ENCODE peak calls at places on chromosomes 13 and 19, in four cellular contexts. One of them, this sample, is unnamed.

GRCh38 chr13:92967923-92968322 is 258.7 kb upstream of the GPC6 start:
- DNase-seq in H1: no peak
- DNase-seq in mesendoderm: peak; percentile 8
- DNase-seq in H9: no peak
- DNase-seq in this sample: peak; percentile 16

GRCh38 chr19:35174226-35174625 is 19.7 kb downstream of the FXYD5 start:
- DNase-seq in mesendoderm: no peak
- DNase-seq in H9: no peak
- DNase-seq in H1: no peak
- DNase-seq in this sample: no peak

GRCh38 chr13:66933994-66934393 is 296.1 kb downstream of the PCDH9 start:
- DNase-seq in H1: no peak
- DNase-seq in mesendoderm: no peak
- DNase-seq in H9: no peak
- DNase-seq in this sample: peak; percentile 90

GRCh38 chr13:46321494-46322225 is 65.4 kb downstream of the RUBCNL start:
- DNase-seq in H1: peak; percentile 9
- DNase-seq in H9: peak; percentile 55
- DNase-seq in mesendoderm: peak; percentile 73
- DNase-seq in this sample: peak; percentile 44

GRCh38 chr13:111912991-111913781 is 153.8 kb upstream of the SOX1 start:
- DNase-seq in mesendoderm: no peak
- DNase-seq in H9: peak; percentile 22
- DNase-seq in H1: no peak
- DNase-seq in this sample: no peak

GRCh38 chr13:109647046-109647445 is 139.3 kb downstream of the IRS2 start:
- DNase-seq in H9: no peak
- DNase-seq in H1: no peak
- DNase-seq in mesendoderm: no peak
- DNase-seq in this sample: no peak

GRCh38 chr13:98565726-98566577 is 11.0 kb downstream of the STK24 start:
- DNase-seq in mesendoderm: no peak
- DNase-seq in H9: no peak
- DNase-seq in H1: no peak
- DNase-seq in this sample: no peak

GRCh38 chr19:31166206-31166605 is 183.0 kb downstream of the TSHZ3 start:
- DNase-seq in H1: no peak
- DNase-seq in mesendoderm: no peak
- DNase-seq in H9: peak; percentile 4
- DNase-seq in this sample: no peak

GRCh38 chr13:67278230-67278629 is 48.1 kb upstream of the PCDH9 start:
- DNase-seq in mesendoderm: no peak
- DNase-seq in H1: no peak
- DNase-seq in H9: no peak
- DNase-seq in this sample: peak; percentile 85

GRCh38 chr13:72638059-72638815 is 89.2 kb downstream of the MZT1 start:
- DNase-seq in H1: peak; percentile 71
- DNase-seq in mesendoderm: peak; percentile 48
- DNase-seq in H9: peak; percentile 48
- DNase-seq in this sample: no peak

GRCh38 chr19:6479836-6480398 is 1.7 kb downstream of the DENND1C start:
- DNase-seq in H9: no peak
- DNase-seq in H1: no peak
- DNase-seq in mesendoderm: no peak
- DNase-seq in this sample: no peak

GRCh38 chr19:49782515-49782914 is 15.7 kb downstream of the AP2A1 start:
- DNase-seq in H9: no peak
- DNase-seq in mesendoderm: no peak
- DNase-seq in H1: no peak
- DNase-seq in this sample: no peak

GRCh38 chr19:18594824-18595373 is 6.3 kb downstream of the REX1BD start:
- DNase-seq in mesendoderm: no peak
- DNase-seq in H9: no peak
- DNase-seq in H1: no peak
- DNase-seq in this sample: no peak
- H3K27me3 ChIP-seq in mesendoderm: no peaks in the 10 kb centered on the region
- H3K27me3 ChIP-seq in H9: no peaks in the 10 kb centered on the region
- H3K27me3 ChIP-seq in H1: no peaks in the 10 kb centered on the region
- H3K27me3 ChIP-seq in this sample: no peaks in the 10 kb centered on the region

GRCh38 chr19:54128796-54129616 is 8.6 kb upstream of the CNOT3 start:
- DNase-seq in mesendoderm: no peak
- DNase-seq in H1: no peak
- DNase-seq in H9: no peak
- DNase-seq in this sample: no peak

GRCh38 chr19:54133312-54133956 is 4.1 kb upstream of the CNOT3 start:
- DNase-seq in H9: peak; percentile 92
- DNase-seq in mesendoderm: peak; percentile 92
- DNase-seq in H1: peak; percentile 78
- DNase-seq in this sample: no peak

GRCh38 chr19:54128441-54128725 is 9.2 kb upstream of the CNOT3 start:
- DNase-seq in mesendoderm: no peak
- DNase-seq in H1: no peak
- DNase-seq in H9: no peak
- DNase-seq in this sample: no peak

GRCh38 chr19:54127688-54128440 is 9.7 kb upstream of the CNOT3 start:
- DNase-seq in H1: no peak
- DNase-seq in H9: no peak
- DNase-seq in mesendoderm: no peak
- DNase-seq in this sample: no peak

GRCh38 chr19:54129617-54129996 is 8.0 kb upstream of the CNOT3 start:
- DNase-seq in mesendoderm: no peak
- DNase-seq in H1: no peak
- DNase-seq in H9: no peak
- DNase-seq in this sample: no peak
- H4K5ac ChIP-seq in mesendoderm: no peak overlapping the region
- H4K5ac ChIP-seq in H1: no peak overlapping the region
- H4K5ac ChIP-seq in H9: no peak overlapping the region
- H4K5ac ChIP-seq in this sample: no peak overlapping the region

DNA sequence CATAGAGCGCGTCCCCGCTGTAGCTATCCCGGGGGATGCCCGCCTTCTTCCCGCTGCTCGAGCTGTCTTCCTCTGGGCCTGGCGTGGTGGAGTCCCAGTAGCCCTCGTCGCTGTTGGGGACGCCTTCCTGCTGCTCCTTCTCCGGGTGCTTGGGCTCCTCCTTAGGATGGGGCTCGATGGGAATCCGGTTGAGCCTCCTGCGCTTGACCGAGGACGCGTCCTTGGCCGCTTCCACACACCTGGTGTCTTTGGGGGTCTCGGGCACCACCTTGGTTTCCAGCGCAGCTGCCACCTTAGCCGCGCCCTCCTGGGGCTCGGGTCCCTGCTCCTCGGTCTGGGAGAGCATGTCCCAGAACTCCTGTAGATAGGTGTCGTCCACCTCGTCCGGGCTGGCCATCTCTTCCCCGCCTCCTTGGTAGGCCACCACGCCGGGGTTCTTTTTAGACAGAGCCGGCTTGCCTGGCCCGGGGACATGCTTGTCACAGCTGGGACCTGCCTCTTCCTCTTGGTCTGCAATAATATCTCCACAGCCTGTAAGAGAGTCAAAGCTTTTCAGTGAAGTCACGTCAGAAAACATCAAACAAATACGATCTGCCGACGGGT is 2.0 kb downstream of the AMER2 start:
- DNase-seq in H9: no peak
- DNase-seq in mesendoderm: peak; percentile 28
- DNase-seq in H1: no peak
- DNase-seq in this sample: no peak
- H3K23ac ChIP-seq in H9: no peak overlapping the region
- H3K23ac ChIP-seq in mesendoderm: no peak overlapping the region
- H3K23ac ChIP-seq in H1: no peak overlapping the region
- H3K23ac ChIP-seq in this sample: no peak overlapping the region

GRCh38 chr19:10517361-10517759 is at the start of gene S1PR5:
- DNase-seq in mesendoderm: peak; percentile 58
- DNase-seq in H1: no peak
- DNase-seq in H9: peak; percentile 75
- DNase-seq in this sample: no peak
- H3K27me3 ChIP-seq in mesendoderm: no peaks in the 10 kb centered on the region
- H3K27me3 ChIP-seq in H1: peaks cover 43% of the 10 kb centered on the region
- H3K27me3 ChIP-seq in H9: peaks cover 7% of the 10 kb centered on the region
- H3K27me3 ChIP-seq in this sample: peaks cover 55% of the 10 kb centered on the region

GRCh38 chr13:56909896-56910600 is 230.7 kb upstream of the PRR20A start:
- DNase-seq in H1: no peak
- DNase-seq in H9: no peak
- DNase-seq in mesendoderm: no peak
- DNase-seq in this sample: no peak
- H4K5ac ChIP-seq in H1: no peak overlapping the region
- H4K5ac ChIP-seq in H9: no peak overlapping the region
- H4K5ac ChIP-seq in mesendoderm: no peak overlapping the region
- H4K5ac ChIP-seq in this sample: no peak overlapping the region

DNA sequence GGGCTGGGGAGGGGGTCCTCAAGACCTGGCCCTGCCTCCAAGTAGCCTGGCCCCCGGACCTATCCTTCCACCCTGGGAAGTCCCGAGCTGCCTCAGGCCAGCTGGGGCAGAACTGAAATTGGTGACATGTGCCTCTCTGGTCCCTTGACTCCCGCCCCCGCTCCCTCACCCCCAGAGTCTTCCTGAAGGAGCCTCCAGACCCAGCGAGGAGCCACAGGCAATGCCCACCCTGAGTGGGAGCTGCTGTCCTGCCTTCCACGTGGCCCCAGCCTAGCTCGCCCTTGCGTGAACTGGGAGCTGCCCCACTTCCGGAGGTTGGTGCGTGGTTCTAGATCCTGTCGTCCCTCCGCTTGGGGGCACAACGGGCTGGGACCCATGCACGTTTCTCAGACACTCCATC is 34.6 kb downstream of the CEBPA start:
- DNase-seq in mesendoderm: no peak
- DNase-seq in H9: no peak
- DNase-seq in H1: no peak
- DNase-seq in this sample: no peak
- H3K23ac ChIP-seq in mesendoderm: no peak overlapping the region
- H3K23ac ChIP-seq in H9: no peak overlapping the region
- H3K23ac ChIP-seq in H1: no peak overlapping the region
- H3K23ac ChIP-seq in this sample: no peak overlapping the region

GRCh38 chr19:54294539-54294938 is 13.6 kb upstream of the LILRB2 start:
- DNase-seq in H9: no peak
- DNase-seq in H1: no peak
- DNase-seq in mesendoderm: no peak
- DNase-seq in this sample: no peak
- H3K27me3 ChIP-seq in H9: no peaks in the 10 kb centered on the region
- H3K27me3 ChIP-seq in H1: no peaks in the 10 kb centered on the region
- H3K27me3 ChIP-seq in mesendoderm: no peaks in the 10 kb centered on the region
- H3K27me3 ChIP-seq in this sample: no peaks in the 10 kb centered on the region

GRCh38 chr13:50864492-50864891 is 21.0 kb upstream of the DLEU7 start:
- DNase-seq in H9: no peak
- DNase-seq in mesendoderm: no peak
- DNase-seq in H1: no peak
- DNase-seq in this sample: no peak
- H4K5ac ChIP-seq in H9: no peak overlapping the region
- H4K5ac ChIP-seq in mesendoderm: no peak overlapping the region
- H4K5ac ChIP-seq in H1: no peak overlapping the region
- H4K5ac ChIP-seq in this sample: no peak overlapping the region

GRCh38 chr19:41324921-41325639 is 15.1 kb downstream of the CCDC97 start:
- DNase-seq in H1: peak; percentile 65
- DNase-seq in mesendoderm: peak; percentile 99
- DNase-seq in H9: peak; percentile 94
- DNase-seq in this sample: peak; percentile 90
- H3K23ac ChIP-seq in H1: no peak overlapping the region
- H3K23ac ChIP-seq in mesendoderm: peak overlapping the region; percentile 48
- H3K23ac ChIP-seq in H9: no peak overlapping the region
- H3K23ac ChIP-seq in this sample: peak overlapping the region; percentile 97

DNA sequence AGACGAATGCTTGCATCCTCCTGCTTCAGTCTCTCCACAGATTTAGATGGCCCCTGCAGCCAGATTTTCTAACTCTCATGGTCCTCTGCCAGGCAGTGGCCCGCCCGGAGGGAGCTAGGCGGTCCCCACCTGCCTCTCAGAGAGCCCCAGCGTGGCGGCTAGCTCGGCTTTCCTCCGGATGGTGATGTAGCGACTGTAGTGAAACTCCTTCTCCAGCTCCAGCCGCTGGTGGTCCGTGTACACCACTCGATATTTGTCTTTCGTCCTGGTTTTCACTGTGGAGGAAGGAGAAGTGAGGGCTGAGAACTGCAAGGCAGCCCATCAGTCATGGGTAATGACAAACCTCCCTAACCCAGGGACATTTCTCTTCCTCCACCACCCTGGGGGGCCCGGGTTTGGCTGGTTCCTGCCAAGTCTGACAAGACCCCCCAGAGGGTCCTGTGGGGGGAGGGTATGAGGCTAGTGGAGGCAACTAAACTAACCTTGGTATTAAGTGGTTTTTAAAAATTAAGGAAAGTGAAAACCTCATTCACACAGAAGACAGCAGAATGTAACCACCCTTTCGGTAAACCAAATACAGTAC is 4.3 kb downstream of the CDX2 start:
- DNase-seq in mesendoderm: no peak
- DNase-seq in H9: no peak
- DNase-seq in H1: no peak
- DNase-seq in this sample: no peak
- H3K27me3 ChIP-seq in mesendoderm: peaks cover 48% of the 10 kb centered on the region
- H3K27me3 ChIP-seq in H9: peaks cover 93% of the 10 kb centered on the region
- H3K27me3 ChIP-seq in H1: peaks cover 91% of the 10 kb centered on the region
- H3K27me3 ChIP-seq in this sample: peaks cover 96% of the 10 kb centered on the region